ENCODE peak calls at places on chromosomes 2 and 18, in four cellular contexts. U is IMR-90, Y is H9, Z is H1. T is an unnamed sample.

GRCh38 chr18:5444847-5445246 is 99.0 kb downstream of the EPB41L3 start:
- DNase-seq in U (no peak), Y (no peak), Z (no peak), T (no peak)

GRCh38 chr2:9463698-9464034 is 10.7 kb upstream of the IAH1 start:
- DNase-seq in U (peak; percentile 69), Y (no peak), Z (no peak), T (no peak)

GRCh38 chr2:179446475-179447141 is 182.0 kb upstream of the SESTD1 start:
- DNase-seq in U (no peak), Y (no peak), Z (no peak), T (no peak)

GRCh38 chr2:23673082-23673481 is 253.8 kb downstream of the ATAD2B start:
- DNase-seq in U (no peak), Y (no peak), Z (no peak), T (no peak)

GRCh38 chr2:42474765-42475454 is 18.9 kb downstream of the KCNG3 start:
- DNase-seq in U (no peak), Y (no peak), Z (peak; percentile 20), T (no peak)

GRCh38 chr2:70011786-70012185 is 50.4 kb upstream of the ASPRV1 start:
- DNase-seq in U (no peak), Y (no peak), Z (no peak), T (no peak)

GRCh38 chr18:36636237-36636792 is 192.5 kb downstream of the TPGS2 start:
- DNase-seq in U (peak; percentile 30), Y (no peak), Z (no peak), T (no peak)

GRCh38 chr2:154912215-154912614 is 213.7 kb downstream of the KCNJ3 start:
- DNase-seq in U (no peak), Y (no peak), Z (no peak), T (no peak)

GRCh38 chr2:38672445-38673364 is 6.8 kb downstream of the GALM start:
- DNase-seq in U (no peak), Y (no peak), Z (no peak), T (no peak)

GRCh38 chr2:60104514-60105501 is 448.6 kb downstream of the BCL11A start:
- DNase-seq in U (no peak), Y (no peak), Z (no peak), T (no peak)

GRCh38 chr2:20390524-20391123 is 40.0 kb upstream of the PUM2 start:
- DNase-seq in U (no peak), Y (no peak), Z (no peak), T (no peak)

GRCh38 chr2:177127821-177128220 is 84.8 kb upstream of the HNRNPA3 start:
- DNase-seq in U (no peak), Y (no peak), Z (no peak), T (peak; percentile 7)

GRCh38 chr2:82795446-82795845 is 1663.6 kb downstream of the SUCLG1 start:
- DNase-seq in U (peak; percentile 12), Y (no peak), Z (no peak), T (no peak)

GRCh38 chr2:73925853-73926492 is 707 bp upstream of the DGUOK start:
- DNase-seq in U (no peak), Y (peak; percentile 36), Z (no peak), T (no peak)

GRCh38 chr2:226835420-226835795 is 446 bp upstream of the RHBDD1 start:
- DNase-seq in U (peak; percentile 29), Y (peak; percentile 65), Z (peak; percentile 79), T (peak; percentile 82)

GRCh38 chr18:778194-779007 is 33.6 kb downstream of the YES1 start:
- DNase-seq in U (peak; percentile 16), Y (no peak), Z (no peak), T (no peak)

GRCh38 chr2:40439473-40439872 is 12.4 kb downstream of the SLC8A1 start:
- DNase-seq in U (peak; percentile 79), Y (no peak), Z (no peak), T (no peak)

GRCh38 chr2:6454286-6454990 is 411.3 kb downstream of the CMPK2 start:
- DNase-seq in U (no peak), Y (no peak), Z (no peak), T (no peak)

GRCh38 chr2:25290811-25291510 is 50.8 kb downstream of the DNMT3A start:
- DNase-seq in U (peak; percentile 23), Y (no peak), Z (no peak), T (no peak)

GRCh38 chr2:239825705-239825979 is 199.5 kb downstream of the NDUFA10 start:
- DNase-seq in U (no peak), Y (peak; percentile 13), Z (no peak), T (no peak)

GRCh38 chr2:234422242-234422641 is 74.6 kb downstream of the ARL4C start:
- DNase-seq in U (peak; percentile 95), Y (no peak), Z (no peak), T (no peak)

GRCh38 chr18:72375628-72376027 is 168.5 kb downstream of the CBLN2 start:
- DNase-seq in U (peak; percentile 28), Y (no peak), Z (no peak), T (no peak)

GRCh38 chr2:236774171-236774570 is 204.5 kb downstream of the ACKR3 start:
- DNase-seq in U (no peak), Y (no peak), Z (no peak), T (peak; percentile 25)

GRCh38 chr2:236776695-236777251 is 207.1 kb downstream of the ACKR3 start:
- DNase-seq in U (peak; percentile 35), Y (no peak), Z (no peak), T (no peak)

GRCh38 chr2:236777408-236777807 is 207.8 kb downstream of the ACKR3 start:
- DNase-seq in U (no peak), Y (no peak), Z (no peak), T (no peak)

GRCh38 chr2:236773206-236773605 is 203.6 kb downstream of the ACKR3 start:
- DNase-seq in U (no peak), Y (no peak), Z (no peak), T (no peak)

GRCh38 chr2:236775521-236775920 is 205.9 kb downstream of the ACKR3 start:
- DNase-seq in U (no peak), Y (no peak), Z (no peak), T (no peak)
- H4K5ac ChIP-seq in U (no peak overlapping the region), Y (no peak overlapping the region), Z (no peak overlapping the region), T (no peak overlapping the region)

GRCh38 chr2:28117104-28117596 is 226.6 kb downstream of the BABAM2 start:
- DNase-seq in U (no peak), Y (no peak), Z (no peak), T (peak; percentile 1)
- H2AK5ac ChIP-seq in U (peak overlapping the region; percentile 4), Y (no peak overlapping the region), Z (no peak overlapping the region), T (no peak overlapping the region)

GRCh38 chr18:46039967-46040746 is 31.9 kb downstream of the PSTPIP2 start:
- DNase-seq in U (no peak), Y (no peak), Z (no peak), T (peak; percentile 93)

GRCh38 chr18:46034230-46034629 is 37.8 kb downstream of the PSTPIP2 start:
- DNase-seq in U (peak; percentile 38), Y (no peak), Z (no peak), T (no peak)

GRCh38 chr18:46040747-46041104 is 31.3 kb downstream of the PSTPIP2 start:
- DNase-seq in U (no peak), Y (no peak), Z (no peak), T (no peak)

GRCh38 chr18:46035701-46036680 is 36.1 kb downstream of the PSTPIP2 start:
- DNase-seq in U (peak; percentile 72), Y (no peak), Z (no peak), T (no peak)

GRCh38 chr18:46037512-46038305 is 34.4 kb downstream of the PSTPIP2 start:
- DNase-seq in U (no peak), Y (no peak), Z (no peak), T (no peak)
- H3K18ac ChIP-seq in U (no peak overlapping the region), Y (no peak overlapping the region), Z (no peak overlapping the region), T (no peak overlapping the region)

GRCh38 chr2:212939777-212940531 is 211.5 kb downstream of the IKZF2 start:
- DNase-seq in U (no peak), Y (peak; percentile 34), Z (no peak), T (peak; percentile 50)

GRCh38 chr2:212938144-212938793 is 213.1 kb downstream of the IKZF2 start:
- DNase-seq in U (no peak), Y (no peak), Z (no peak), T (no peak)

GRCh38 chr2:212931271-212931670 is 220.1 kb downstream of the IKZF2 start:
- DNase-seq in U (no peak), Y (no peak), Z (no peak), T (no peak)

GRCh38 chr2:212936572-212936971 is 214.8 kb downstream of the IKZF2 start:
- DNase-seq in U (no peak), Y (no peak), Z (no peak), T (no peak)

GRCh38 chr2:212935749-212936148 is 215.7 kb downstream of the IKZF2 start:
- DNase-seq in U (peak; percentile 32), Y (no peak), Z (no peak), T (no peak)
- H4K5ac ChIP-seq in U (no peak overlapping the region), Y (no peak overlapping the region), Z (no peak overlapping the region), T (no peak overlapping the region)

DNA sequence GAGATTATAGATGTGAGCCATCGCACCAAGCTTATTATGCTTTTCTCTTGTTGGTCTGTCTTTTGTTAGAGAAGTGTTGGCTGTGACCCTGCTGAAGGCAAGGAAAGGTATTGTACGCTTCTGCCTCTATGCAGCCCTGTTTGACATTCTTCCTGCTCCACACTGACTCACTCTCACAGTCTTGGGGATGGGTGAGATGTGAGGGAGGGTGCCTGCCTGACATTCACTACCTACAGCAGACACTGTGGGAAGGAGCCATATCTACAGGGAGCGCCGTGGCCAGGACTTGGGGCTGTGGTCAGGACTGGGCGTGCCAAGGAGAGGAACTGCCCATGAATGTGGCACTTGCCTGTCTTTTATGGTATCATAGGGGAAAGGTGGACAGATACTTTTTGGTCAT is 43.9 kb upstream of the FHL2 start:
- DNase-seq in U (no peak), Y (no peak), Z (no peak), T (no peak)
- H2AK5ac ChIP-seq in U (peak overlapping the region; percentile 77), Y (no peak overlapping the region), Z (no peak overlapping the region), T (no peak overlapping the region)

T was measured in mesendoderm.